ENCODE peak calls at places on chromosomes 13 and 19, in four cellular contexts. Z is HCT116, I is H1, A is GM12878. M is an unnamed sample.

GRCh38 chr19:8030906-8031305 is 21.7 kb upstream of the CCL25 start:
- DNase-seq in Z (no peak), I (no peak), A (no peak), M (no peak)

GRCh38 chr13:25214371-25215252 is 42.5 kb upstream of the AMER2 start:
- DNase-seq in Z (no peak), I (no peak), A (no peak), M (no peak)

GRCh38 chr13:112859817-112860190 is 109.2 kb upstream of the MCF2L start:
- DNase-seq in Z (no peak), I (no peak), A (no peak), M (no peak)

GRCh38 chr19:13240312-13241022 is 90.3 kb downstream of the IER2 start:
- DNase-seq in Z (no peak), I (no peak), A (no peak), M (no peak)

GRCh38 chr19:10744848-10745293 is 27.0 kb downstream of the DNM2 start:
- DNase-seq in Z (no peak), I (no peak), A (no peak), M (no peak)

GRCh38 chr19:33139165-33139564 is 7.3 kb downstream of the WDR88 start:
- DNase-seq in Z (no peak), I (no peak), A (no peak), M (no peak)

GRCh38 chr13:112510002-112510780 is 77.8 kb downstream of the TUBGCP3 start:
- DNase-seq in Z (peak; percentile 53), I (peak; percentile 54), A (no peak), M (peak; percentile 24)

GRCh38 chr19:608155-609000 is 18.7 kb downstream of the HCN2 start:
- DNase-seq in Z (no peak), I (no peak), A (no peak), M (no peak)

GRCh38 chr19:28472111-28472510 is 740.8 kb downstream of the UQCRFS1 start:
- DNase-seq in Z (no peak), I (no peak), A (no peak), M (no peak)

GRCh38 chr19:52778811-52779210 is 7.8 kb downstream of the ZNF600 start:
- DNase-seq in Z (no peak), I (no peak), A (peak; percentile 5), M (no peak)

GRCh38 chr19:15248648-15249559 is 16.7 kb upstream of the EPHX3 start:
- DNase-seq in Z (no peak), I (no peak), A (no peak), M (no peak)

GRCh38 chr13:19668778-19669177 is 35.3 kb downstream of the MPHOSPH8 start:
- DNase-seq in Z (no peak), I (no peak), A (no peak), M (no peak)

GRCh38 chr13:47420568-47420967 is 523.7 kb upstream of the HTR2A start:
- DNase-seq in Z (no peak), I (no peak), A (no peak), M (no peak)

GRCh38 chr19:29277107-29277506 is 64.2 kb upstream of the UQCRFS1 start:
- DNase-seq in Z (no peak), I (peak; percentile 57), A (peak; percentile 19), M (peak; percentile 27)

GRCh38 chr13:98201178-98201577 is 24.1 kb upstream of the RNF113B start:
- DNase-seq in Z (no peak), I (no peak), A (no peak), M (no peak)

GRCh38 chr13:40615619-40616018 is 50.8 kb downstream of the FOXO1 start:
- DNase-seq in Z (no peak), I (no peak), A (no peak), M (no peak)

GRCh38 chr13:65855276-65855675 is 1374.9 kb downstream of the PCDH9 start:
- DNase-seq in Z (no peak), I (no peak), A (no peak), M (no peak)

GRCh38 chr13:30135868-30136267 is 171.5 kb downstream of the KATNAL1 start:
- DNase-seq in Z (no peak), I (no peak), A (no peak), M (no peak)

DNA sequence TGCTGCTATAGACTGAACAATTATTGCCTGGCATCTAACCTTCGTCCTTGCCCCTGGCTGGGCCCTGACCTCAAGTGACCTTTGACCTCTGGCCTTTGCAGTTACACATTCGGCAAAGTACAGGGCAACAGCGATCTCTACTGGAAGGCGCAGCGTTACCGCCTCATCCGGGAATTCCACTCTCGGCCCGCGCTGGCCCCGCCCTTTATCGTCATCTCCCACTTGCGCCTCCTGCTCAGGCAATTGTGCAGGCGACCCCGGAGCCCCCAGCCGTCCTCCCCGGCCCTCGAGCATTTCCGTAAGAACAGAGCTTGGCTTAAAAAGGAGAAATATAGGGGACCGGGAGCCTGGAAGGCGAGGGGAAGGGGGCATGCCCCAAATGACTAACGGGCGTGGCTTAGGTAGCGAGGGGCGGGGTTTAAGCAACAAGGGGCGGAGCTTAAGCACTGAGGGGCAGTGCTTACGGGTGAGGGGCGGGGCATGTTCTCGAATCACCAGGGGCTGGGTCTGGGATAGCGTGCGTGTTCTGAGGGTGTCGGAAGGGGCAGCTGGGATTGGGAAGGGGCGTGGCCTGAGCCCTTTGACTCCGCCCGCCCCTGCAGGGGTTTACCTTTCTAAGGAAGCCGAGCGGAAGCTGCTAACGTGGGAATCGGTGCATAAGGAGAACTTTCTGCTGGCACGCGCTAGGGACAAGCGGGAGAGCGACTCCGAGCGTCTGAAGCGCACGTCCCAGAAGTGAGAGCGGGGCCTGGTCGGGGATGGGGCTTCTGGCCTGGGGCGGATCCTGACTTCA is 52.7 kb downstream of the TRPM4 start:
- DNase-seq in Z (no peak), I (peak; percentile 91), A (no peak), M (peak; percentile 90)
- TF ChIP-seq EGR1 in Z (no peak), I (no peak), A (no peak), M (no peak)

GRCh38 chr19:49423278-49423984 is at the start of gene PTH2:
- DNase-seq in Z (no peak), I (no peak), A (no peak), M (no peak)
- TF ChIP-seq EZH2 in Z (no peak), I (peak; percentile 70), A (no peak), M (no peak)

GRCh38 chr13:99703908-99704307 is 202.6 kb downstream of the TM9SF2 start:
- DNase-seq in Z (no peak), I (no peak), A (no peak), M (no peak)

GRCh38 chr13:99702687-99703319 is 201.5 kb downstream of the TM9SF2 start:
- DNase-seq in Z (no peak), I (no peak), A (no peak), M (no peak)

GRCh38 chr13:99700468-99700867 is 199.2 kb downstream of the TM9SF2 start:
- DNase-seq in Z (no peak), I (no peak), A (no peak), M (no peak)

GRCh38 chr13:99709134-99709533 is 207.9 kb downstream of the TM9SF2 start:
- DNase-seq in Z (no peak), I (no peak), A (no peak), M (no peak)

DNA sequence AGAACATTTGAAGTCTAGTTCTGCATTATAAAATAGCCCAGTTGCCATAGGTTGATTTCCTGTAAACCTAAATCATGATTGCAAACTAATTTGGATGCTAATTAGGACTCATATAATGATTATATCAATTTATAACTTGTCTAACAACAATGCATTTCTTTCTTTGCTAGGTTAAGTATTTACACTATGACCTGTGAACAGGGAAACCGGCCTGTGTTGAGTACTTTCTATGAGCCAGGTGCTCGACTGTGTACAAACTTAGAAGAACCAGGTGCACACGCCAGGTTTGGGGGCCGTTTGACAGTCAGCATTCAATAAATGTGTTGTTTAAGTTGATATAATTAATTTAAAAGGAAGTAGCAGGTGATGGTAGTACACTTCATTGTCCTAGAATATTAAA is 203.1 kb downstream of the TM9SF2 start:
- DNase-seq in Z (no peak), I (no peak), A (no peak), M (no peak)
- TF ChIP-seq EGR1 in Z (no peak), I (no peak), A (no peak), M (no peak)

GRCh38 chr19:6587998-6588507 is 2.9 kb downstream of the CD70 start:
- DNase-seq in Z (no peak), I (peak; percentile 45), A (no peak), M (no peak)
- TF ChIP-seq EZH2 in Z (no peak), I (peak; percentile 13), A (no peak), M (no peak)

GRCh38 chr13:31172001-31172400 is 10.3 kb upstream of the HSPH1 start:
- DNase-seq in Z (no peak), I (no peak), A (no peak), M (no peak)

GRCh38 chr13:31166591-31166990 is 4.9 kb upstream of the HSPH1 start:
- DNase-seq in Z (no peak), I (no peak), A (no peak), M (no peak)

GRCh38 chr13:31168166-31168565 is 6.5 kb upstream of the HSPH1 start:
- DNase-seq in Z (no peak), I (no peak), A (no peak), M (no peak)

GRCh38 chr13:31167490-31167889 is 5.8 kb upstream of the HSPH1 start:
- DNase-seq in Z (no peak), I (no peak), A (peak; percentile 51), M (no peak)

DNA sequence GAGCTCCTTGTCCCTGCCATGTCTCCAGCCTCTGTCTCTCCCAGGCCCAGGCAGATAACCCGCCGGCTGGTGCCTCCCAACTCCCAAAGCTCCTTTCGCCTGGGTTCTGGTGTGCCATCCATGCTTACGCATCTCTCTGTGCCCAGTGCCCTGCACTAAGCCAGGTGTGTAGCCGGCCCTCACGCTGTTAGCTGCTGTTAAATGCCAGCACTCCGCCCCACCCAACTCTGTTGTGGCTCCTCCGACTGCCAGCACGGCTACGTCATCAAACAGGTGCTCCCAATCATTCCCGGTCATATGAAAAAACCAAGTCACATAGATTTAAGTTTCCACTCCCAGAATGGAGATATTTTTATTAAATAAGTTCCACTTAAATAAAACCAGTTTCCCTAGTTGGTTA is 7.0 kb upstream of the HSPH1 start:
- DNase-seq in Z (no peak), I (no peak), A (no peak), M (no peak)
- TF ChIP-seq EGR1 in Z (no peak), I (no peak), A (no peak), M (no peak)

GRCh38 chr19:2701361-2702169 is 929 bp downstream of the GNG7 start:
- DNase-seq in Z (no peak), I (no peak), A (no peak), M (no peak)
- TF ChIP-seq EZH2 in Z (no peak), I (no peak), A (no peak), M (no peak)

DNA sequence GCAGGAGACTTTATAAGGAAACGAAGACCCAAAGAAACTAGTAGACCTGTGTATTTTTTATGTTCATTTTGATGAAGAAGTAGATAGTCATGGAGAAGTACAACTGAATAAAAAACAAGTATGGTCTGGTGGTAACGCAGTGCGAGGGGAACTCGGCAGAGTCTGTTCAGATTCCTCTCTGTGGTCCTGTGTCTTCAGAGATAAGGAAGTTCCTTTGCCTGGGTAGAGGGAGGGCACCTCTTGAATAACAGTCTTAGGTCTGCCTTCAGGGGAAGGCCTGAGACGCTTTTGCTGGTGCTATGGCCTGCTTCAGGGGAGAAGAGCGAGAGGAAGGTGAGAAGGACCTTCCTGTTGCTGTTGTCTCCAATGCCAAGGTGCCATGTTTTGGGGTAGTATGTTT is 25.9 kb upstream of the SLC46A3 start:
- DNase-seq in Z (no peak), I (peak; percentile 22), A (no peak), M (no peak)
- TF ChIP-seq EGR1 in Z (no peak), I (no peak), A (no peak), M (no peak)